ENCODE peak calls at places on chromosomes 12 and 14, in five cellular contexts. V is astrocyte, G is PC-3, J is HepG2, W is DND-41. P is an unnamed sample.

GRCh38 chr14:25049559-25050493 is at the start of gene STXBP6:
- DNase-seq in V (peak; percentile 54), G (no peak), J (peak; percentile 65), W (no peak), P (peak; percentile 92)

GRCh38 chr12:8823565-8824300 is 1.3 kb downstream of the A2ML1 start:
- DNase-seq in V (peak; percentile 16), G (no peak), J (no peak), W (peak; percentile 12), P (peak; percentile 85)

GRCh38 chr12:2208837-2209236 is 156.1 kb downstream of the CACNA1C start:
- DNase-seq in V (no peak), G (no peak), J (no peak), W (no peak), P (no peak)

GRCh38 chr14:31937730-31938346 is 139.3 kb upstream of the ARHGAP5 start:
- DNase-seq in V (peak; percentile 82), G (peak; percentile 94), J (peak; percentile 98), W (peak; percentile 29), P (no peak)

GRCh38 chr14:39005044-39005736 is 97.8 kb downstream of the SEC23A start:
- DNase-seq in V (no peak), G (no peak), J (no peak), W (no peak), P (no peak)

GRCh38 chr12:122917508-122918227 is 21.7 kb upstream of the VPS37B start:
- DNase-seq in V (peak; percentile 65), G (peak; percentile 93), J (peak; percentile 86), W (no peak), P (no peak)

GRCh38 chr12:55818140-55818728 is 393 bp downstream of the ORMDL2 start:
- DNase-seq in V (no peak), G (no peak), J (no peak), W (no peak), P (no peak)

GRCh38 chr12:71599213-71599612 is 64.4 kb downstream of the ZFC3H1 start:
- DNase-seq in V (no peak), G (no peak), J (no peak), W (no peak), P (no peak)

GRCh38 chr14:41498959-41499358 is 107.7 kb upstream of the LRFN5 start:
- DNase-seq in V (no peak), G (peak; percentile 4), J (no peak), W (no peak), P (no peak)

GRCh38 chr14:51139221-51139681 is 44.3 kb upstream of the TRIM9 start:
- DNase-seq in V (no peak), G (no peak), J (no peak), W (no peak), P (no peak)

GRCh38 chr14:70901218-70901772 is 6.0 kb upstream of the PCNX1 start:
- DNase-seq in V (peak; percentile 66), G (no peak), J (no peak), W (no peak), P (no peak)

GRCh38 chr12:116714175-116714574 is 23.7 kb downstream of the SPRING1 start:
- DNase-seq in V (no peak), G (no peak), J (no peak), W (no peak), P (no peak)

GRCh38 chr14:101467181-101467926 is 93.9 kb upstream of the DIO3 start:
- DNase-seq in V (no peak), G (no peak), J (no peak), W (no peak), P (no peak)

GRCh38 chr12:77830502-77830901 is at the start of gene NAV3:
- DNase-seq in V (peak; percentile 19), G (no peak), J (no peak), W (no peak), P (no peak)

GRCh38 chr12:58034311-58034710 is 92.9 kb downstream of the ATP23 start:
- DNase-seq in V (no peak), G (peak; percentile 45), J (no peak), W (no peak), P (no peak)

GRCh38 chr12:7125632-7126227 is 3.0 kb downstream of the RBP5 start:
- DNase-seq in V (no peak), G (no peak), J (no peak), W (no peak), P (no peak)

GRCh38 chr12:56990648-56991318 is 15.6 kb downstream of the ZBTB39 start:
- DNase-seq in V (no peak), G (no peak), J (no peak), W (no peak), P (no peak)

GRCh38 chr12:98945864-98946263 is 300.8 kb downstream of the APAF1 start:
- DNase-seq in V (no peak), G (no peak), J (no peak), W (no peak), P (no peak)

GRCh38 chr12:92988622-92989130 is 59.6 kb upstream of the EEA1 start:
- DNase-seq in V (no peak), G (no peak), J (peak; percentile 48), W (no peak), P (no peak)

GRCh38 chr14:24307575-24308341 is at the start of gene CIDEB:
- DNase-seq in V (no peak), G (peak; percentile 76), J (peak; percentile 99), W (peak; percentile 67), P (peak; percentile 66)

GRCh38 chr14:83559721-83560120 is 1970.2 kb upstream of the FLRT2 start:
- DNase-seq in V (peak; percentile 4), G (no peak), J (no peak), W (no peak), P (no peak)

GRCh38 chr12:28767836-28768348 is 381.2 kb upstream of the FAR2 start:
- DNase-seq in V (peak; percentile 6), G (no peak), J (no peak), W (no peak), P (no peak)

GRCh38 chr12:117629454-117629853 is 268.0 kb upstream of the NOS1 start:
- DNase-seq in V (no peak), G (no peak), J (no peak), W (no peak), P (no peak)

GRCh38 chr12:105279460-105280056 is 43.6 kb upstream of the APPL2 start:
- DNase-seq in V (no peak), G (no peak), J (peak; percentile 22), W (peak; percentile 60), P (peak; percentile 58)

GRCh38 chr14:77353469-77354141 is 23.3 kb downstream of the TMED8 start:
- DNase-seq in V (no peak), G (no peak), J (peak; percentile 84), W (no peak), P (no peak)

GRCh38 chr12:6821271-6821673 is 349 bp upstream of the GPR162 start:
- DNase-seq in V (peak; percentile 70), G (no peak), J (no peak), W (peak; percentile 62), P (peak; percentile 82)

GRCh38 chr14:68521557-68521901 is 271.3 kb downstream of the ZFP36L1 start:
- DNase-seq in V (no peak), G (no peak), J (peak; percentile 70), W (no peak), P (no peak)
- H3K4me2 ChIP-seq in V (no peak overlapping the region), G (peak overlapping the region; percentile 44), J (peak overlapping the region; percentile 83), W (no peak overlapping the region), P (peak overlapping the region; percentile 39)

DNA sequence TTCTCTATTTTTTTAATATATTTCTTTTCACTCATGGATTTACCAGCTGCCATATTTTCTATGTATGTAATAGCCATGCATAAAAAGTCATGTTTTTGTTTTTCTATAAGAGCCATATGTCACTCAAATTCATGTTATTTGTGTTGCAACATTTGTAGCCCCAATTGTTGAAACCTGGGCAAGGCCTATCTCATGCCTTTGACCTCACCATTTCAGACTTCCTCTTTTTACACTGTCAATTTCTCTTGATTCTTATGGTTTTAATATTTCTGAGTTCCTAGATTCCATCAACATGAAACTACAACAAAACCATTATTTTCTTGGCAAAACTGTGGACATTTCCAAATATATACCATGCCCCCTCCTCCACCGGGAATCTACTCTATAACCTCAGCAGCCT is 647.5 kb downstream of the C12orf50 start:
- DNase-seq in V (no peak), G (no peak), J (no peak), W (no peak), P (no peak)
- H3K27ac ChIP-seq in V (no peak overlapping the region), G (no peak overlapping the region), J (no peak overlapping the region), W (no peak overlapping the region), P (no peak overlapping the region)

GRCh38 chr12:43835264-43835655 is 621 bp upstream of the TMEM117 start:
- DNase-seq in V (peak; percentile 15), G (no peak), J (no peak), W (no peak), P (no peak)
- H3K4me2 ChIP-seq in V (peak overlapping the region; percentile 89), G (peak overlapping the region; percentile 85), J (peak overlapping the region; percentile 85), W (peak overlapping the region; percentile 71), P (peak overlapping the region; percentile 99)

GRCh38 chr12:101287357-101287756 is 7.5 kb downstream of the UTP20 start:
- DNase-seq in V (no peak), G (no peak), J (no peak), W (no peak), P (no peak)
- H3K27ac ChIP-seq in V (no peak overlapping the region), G (no peak overlapping the region), J (no peak overlapping the region), W (no peak overlapping the region), P (no peak overlapping the region)

DNA sequence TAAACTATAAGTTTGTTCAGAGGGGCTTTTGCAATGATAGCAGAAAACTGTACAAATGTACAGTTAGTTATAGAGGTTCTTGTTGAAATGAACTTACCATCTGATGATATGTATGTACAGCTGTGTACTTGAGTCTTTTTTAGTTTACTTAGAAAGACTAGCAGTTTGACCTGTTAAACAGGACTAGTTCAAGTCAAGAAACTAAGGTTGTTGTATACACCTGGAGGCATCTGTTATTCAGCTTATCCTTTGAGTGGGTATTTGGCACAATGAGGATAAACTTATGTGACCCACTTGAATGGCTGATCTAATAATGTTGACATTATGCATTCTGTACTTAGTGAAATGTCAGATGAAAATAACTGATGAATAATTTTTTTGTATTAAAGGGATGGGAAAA is 13.4 kb downstream of the MTERF2 start:
- DNase-seq in V (no peak), G (no peak), J (no peak), W (no peak), P (no peak)
- H3K4me2 ChIP-seq in V (no peak overlapping the region), G (no peak overlapping the region), J (peak overlapping the region; percentile 8), W (no peak overlapping the region), P (no peak overlapping the region)

GRCh38 chr12:14663002-14663401 is 33.4 kb downstream of the GUCY2C start:
- DNase-seq in V (no peak), G (no peak), J (no peak), W (no peak), P (no peak)

GRCh38 chr12:14668591-14668990 is 27.8 kb downstream of the GUCY2C start:
- DNase-seq in V (no peak), G (no peak), J (no peak), W (no peak), P (no peak)

GRCh38 chr12:14664434-14665023 is 31.9 kb downstream of the GUCY2C start:
- DNase-seq in V (peak; percentile 1), G (peak; percentile 66), J (peak; percentile 6), W (peak; percentile 25), P (no peak)

GRCh38 chr12:14665354-14666348 is 30.7 kb downstream of the GUCY2C start:
- DNase-seq in V (no peak), G (no peak), J (no peak), W (no peak), P (peak; percentile 3)
- H3K27ac ChIP-seq in V (no peak overlapping the region), G (no peak overlapping the region), J (no peak overlapping the region), W (no peak overlapping the region), P (no peak overlapping the region)